ENCODE peak calls at places on chromosome X, in nine cellular contexts. One of them, this sample, is unnamed.

GRCh38 chrX:34893741-34894140 is 48.9 kb upstream of the FAM47B start:
- DNase-seq in left ventricle myocardium inferior: no peak
- DNase-seq in left lung: no peak
- DNase-seq in MM.1S: peak; percentile 7
- DNase-seq in mucosa of descending colon: no peak
- DNase-seq in neural progenitor cell: no peak
- DNase-seq in OCI-LY7: peak; percentile 0
- DNase-seq in tibial nerve: no peak
- DNase-seq in right lobe of liver: no peak
- DNase-seq in this sample: no peak

GRCh38 chrX:107684956-107685385 is 56.7 kb downstream of the PRPS1 start:
- DNase-seq in MM.1S: peak; percentile 30
- DNase-seq in neural progenitor cell: no peak
- DNase-seq in left ventricle myocardium inferior: peak; percentile 78
- DNase-seq in mucosa of descending colon: peak; percentile 81
- DNase-seq in left lung: peak; percentile 81
- DNase-seq in tibial nerve: peak; percentile 84
- DNase-seq in right lobe of liver: peak; percentile 63
- DNase-seq in OCI-LY7: no peak
- DNase-seq in this sample: peak; percentile 53

GRCh38 chrX:115894087-115894486 is 276.5 kb upstream of the AGTR2 start:
- DNase-seq in OCI-LY7: no peak
- DNase-seq in MM.1S: peak; percentile 39
- DNase-seq in right lobe of liver: no peak
- DNase-seq in neural progenitor cell: peak; percentile 13
- DNase-seq in tibial nerve: no peak
- DNase-seq in left lung: no peak
- DNase-seq in left ventricle myocardium inferior: no peak
- DNase-seq in mucosa of descending colon: peak; percentile 8
- DNase-seq in this sample: peak; percentile 22

GRCh38 chrX:154313147-154313546 is 17.6 kb downstream of the TKTL1 start:
- DNase-seq in right lobe of liver: no peak
- DNase-seq in left ventricle myocardium inferior: no peak
- DNase-seq in OCI-LY7: no peak
- DNase-seq in tibial nerve: no peak
- DNase-seq in neural progenitor cell: no peak
- DNase-seq in MM.1S: no peak
- DNase-seq in mucosa of descending colon: no peak
- DNase-seq in left lung: no peak
- DNase-seq in this sample: no peak

GRCh38 chrX:106300656-106301055 is 132.6 kb downstream of the PWWP3B start:
- DNase-seq in mucosa of descending colon: no peak
- DNase-seq in tibial nerve: no peak
- DNase-seq in neural progenitor cell: no peak
- DNase-seq in right lobe of liver: no peak
- DNase-seq in left ventricle myocardium inferior: no peak
- DNase-seq in left lung: no peak
- DNase-seq in OCI-LY7: no peak
- DNase-seq in MM.1S: no peak
- DNase-seq in this sample: no peak

GRCh38 chrX:110509778-110510510 is 151.3 kb downstream of the RTL9 start:
- DNase-seq in mucosa of descending colon: no peak
- DNase-seq in left lung: no peak
- DNase-seq in left ventricle myocardium inferior: no peak
- DNase-seq in neural progenitor cell: peak; percentile 41
- DNase-seq in tibial nerve: no peak
- DNase-seq in right lobe of liver: no peak
- DNase-seq in OCI-LY7: no peak
- DNase-seq in MM.1S: no peak
- DNase-seq in this sample: peak; percentile 1

GRCh38 chrX:9682456-9682855 is 83.2 kb downstream of the GPR143 start:
- DNase-seq in OCI-LY7: no peak
- DNase-seq in MM.1S: no peak
- DNase-seq in neural progenitor cell: peak; percentile 13
- DNase-seq in mucosa of descending colon: peak; percentile 51
- DNase-seq in left ventricle myocardium inferior: no peak
- DNase-seq in right lobe of liver: no peak
- DNase-seq in tibial nerve: peak; percentile 5
- DNase-seq in left lung: no peak
- DNase-seq in this sample: peak; percentile 56

GRCh38 chrX:41827886-41828285 is 95.5 kb downstream of the CASK start:
- DNase-seq in OCI-LY7: no peak
- DNase-seq in MM.1S: no peak
- DNase-seq in left lung: no peak
- DNase-seq in right lobe of liver: no peak
- DNase-seq in left ventricle myocardium inferior: no peak
- DNase-seq in neural progenitor cell: peak; percentile 2
- DNase-seq in tibial nerve: no peak
- DNase-seq in mucosa of descending colon: no peak
- DNase-seq in this sample: peak; percentile 81

GRCh38 chrX:16433021-16433420 is 216.9 kb upstream of the S100G start:
- DNase-seq in left ventricle myocardium inferior: no peak
- DNase-seq in mucosa of descending colon: no peak
- DNase-seq in left lung: no peak
- DNase-seq in OCI-LY7: no peak
- DNase-seq in MM.1S: no peak
- DNase-seq in tibial nerve: no peak
- DNase-seq in right lobe of liver: no peak
- DNase-seq in neural progenitor cell: no peak
- DNase-seq in this sample: no peak

GRCh38 chrX:98350940-98351339 is 1467.2 kb downstream of the RPA4 start:
- DNase-seq in neural progenitor cell: peak; percentile 88
- DNase-seq in left ventricle myocardium inferior: no peak
- DNase-seq in left lung: no peak
- DNase-seq in OCI-LY7: no peak
- DNase-seq in mucosa of descending colon: no peak
- DNase-seq in MM.1S: no peak
- DNase-seq in tibial nerve: no peak
- DNase-seq in right lobe of liver: no peak
- DNase-seq in this sample: no peak

GRCh38 chrX:39144965-39145364 is 343.7 kb downstream of the MID1IP1 start:
- DNase-seq in tibial nerve: peak; percentile 6
- DNase-seq in MM.1S: no peak
- DNase-seq in OCI-LY7: peak; percentile 69
- DNase-seq in left lung: no peak
- DNase-seq in mucosa of descending colon: no peak
- DNase-seq in right lobe of liver: no peak
- DNase-seq in neural progenitor cell: no peak
- DNase-seq in left ventricle myocardium inferior: no peak
- DNase-seq in this sample: no peak

DNA sequence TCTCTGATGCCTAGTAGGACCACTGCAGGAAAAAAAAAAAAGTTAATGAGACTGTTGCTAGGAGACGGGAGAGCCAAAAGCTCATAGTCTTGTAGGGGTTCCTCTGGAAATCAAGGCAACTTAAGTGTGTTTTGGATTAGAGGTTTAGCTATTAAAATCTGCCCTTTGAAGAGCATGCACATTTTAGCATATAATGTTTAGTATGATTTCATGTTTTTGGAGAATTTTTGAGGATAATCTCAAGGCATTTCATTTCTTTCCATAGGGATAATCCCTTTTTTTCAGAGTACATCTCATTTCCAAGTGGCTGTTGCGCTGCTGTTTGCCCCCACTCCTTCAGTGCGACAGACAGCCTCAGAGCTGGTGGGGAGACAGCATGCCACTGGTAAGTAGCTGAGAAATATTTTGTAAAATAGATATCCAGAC is at the start of gene LINC00632:
- DNase-seq in left lung: no peak
- DNase-seq in neural progenitor cell: peak; percentile 51
- DNase-seq in left ventricle myocardium inferior: no peak
- DNase-seq in tibial nerve: no peak
- DNase-seq in MM.1S: no peak
- DNase-seq in right lobe of liver: no peak
- DNase-seq in mucosa of descending colon: no peak
- DNase-seq in OCI-LY7: no peak
- DNase-seq in this sample: no peak
- H3K4me3 ChIP-seq in left lung: no peak within 1 kb of the TSS
- H3K4me3 ChIP-seq in neural progenitor cell: peak within 1 kb of the TSS; percentile 42
- H3K4me3 ChIP-seq in left ventricle myocardium inferior: peak within 1 kb of the TSS; percentile 44
- H3K4me3 ChIP-seq in tibial nerve: no peak within 1 kb of the TSS
- H3K4me3 ChIP-seq in MM.1S: no peak within 1 kb of the TSS
- H3K4me3 ChIP-seq in right lobe of liver: no peak within 1 kb of the TSS
- H3K4me3 ChIP-seq in mucosa of descending colon: no peak within 1 kb of the TSS
- H3K4me3 ChIP-seq in OCI-LY7: no peak within 1 kb of the TSS
- H3K4me3 ChIP-seq in this sample: no peak within 1 kb of the TSS

GRCh38 chrX:14501312-14501711 is 28.0 kb upstream of the GLRA2 start:
- DNase-seq in right lobe of liver: no peak
- DNase-seq in OCI-LY7: no peak
- DNase-seq in mucosa of descending colon: peak; percentile 3
- DNase-seq in MM.1S: no peak
- DNase-seq in left lung: no peak
- DNase-seq in left ventricle myocardium inferior: no peak
- DNase-seq in tibial nerve: no peak
- DNase-seq in neural progenitor cell: no peak
- DNase-seq in this sample: no peak
- TF ChIP-seq CTCF in right lobe of liver: no peak
- TF ChIP-seq CTCF in OCI-LY7: no peak
- TF ChIP-seq CTCF in mucosa of descending colon: no peak
- TF ChIP-seq CTCF in MM.1S: no peak
- TF ChIP-seq CTCF in left lung: no peak
- TF ChIP-seq CTCF in left ventricle myocardium inferior: no peak
- TF ChIP-seq CTCF in tibial nerve: no peak
- TF ChIP-seq CTCF in neural progenitor cell: no peak
- TF ChIP-seq CTCF in this sample: no peak

DNA sequence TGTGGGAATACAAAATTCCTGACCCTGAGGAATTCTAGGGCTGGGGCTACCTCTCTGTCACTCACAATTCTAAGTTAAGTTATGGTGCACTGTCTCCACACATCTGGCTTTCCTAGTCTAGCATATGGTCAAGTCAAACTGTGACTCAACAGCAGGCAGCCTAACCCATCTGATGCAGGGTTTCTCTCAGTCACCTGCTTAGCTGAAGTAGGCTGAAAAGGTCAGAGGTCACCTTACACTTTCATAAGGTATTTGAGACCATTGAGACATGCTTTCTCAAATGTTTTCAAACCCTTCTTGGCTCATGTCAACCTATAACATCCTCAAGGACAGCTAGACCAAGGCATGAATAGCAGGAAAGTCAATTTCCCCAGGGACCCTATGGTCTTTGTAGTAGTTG is 196.5 kb upstream of the STK26 start:
- DNase-seq in tibial nerve: no peak
- DNase-seq in left lung: no peak
- DNase-seq in right lobe of liver: no peak
- DNase-seq in left ventricle myocardium inferior: no peak
- DNase-seq in MM.1S: peak; percentile 56
- DNase-seq in mucosa of descending colon: no peak
- DNase-seq in OCI-LY7: no peak
- DNase-seq in neural progenitor cell: no peak
- DNase-seq in this sample: no peak
- H3K4me3 ChIP-seq in tibial nerve: no peak overlapping the region
- H3K4me3 ChIP-seq in left lung: no peak overlapping the region
- H3K4me3 ChIP-seq in right lobe of liver: no peak overlapping the region
- H3K4me3 ChIP-seq in left ventricle myocardium inferior: no peak overlapping the region
- H3K4me3 ChIP-seq in MM.1S: no peak overlapping the region
- H3K4me3 ChIP-seq in mucosa of descending colon: no peak overlapping the region
- H3K4me3 ChIP-seq in OCI-LY7: no peak overlapping the region
- H3K4me3 ChIP-seq in neural progenitor cell: peak overlapping the region; percentile 68
- H3K4me3 ChIP-seq in this sample: no peak overlapping the region

DNA sequence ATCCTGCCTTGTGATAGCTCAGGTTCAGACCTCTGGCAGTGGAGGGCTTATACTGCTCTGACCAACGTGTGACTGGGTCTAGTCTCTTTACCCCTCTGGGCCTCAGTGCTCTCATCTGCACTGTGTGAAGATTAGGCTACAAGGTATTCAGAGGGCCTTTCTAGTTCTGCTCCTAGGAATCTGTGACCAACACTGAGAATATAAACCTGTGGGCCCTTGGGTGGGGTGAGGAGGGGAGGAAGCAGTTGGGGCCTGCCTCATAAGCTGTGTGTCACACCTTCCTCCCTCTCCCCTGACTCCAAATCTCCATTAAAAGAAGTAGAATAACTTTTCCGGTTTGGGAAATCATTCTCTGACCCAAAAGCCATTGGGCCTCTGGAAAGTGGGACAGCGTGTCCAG is 66.3 kb upstream of the MSN start:
- DNase-seq in neural progenitor cell: no peak
- DNase-seq in OCI-LY7: no peak
- DNase-seq in mucosa of descending colon: no peak
- DNase-seq in left ventricle myocardium inferior: no peak
- DNase-seq in MM.1S: no peak
- DNase-seq in left lung: no peak
- DNase-seq in tibial nerve: no peak
- DNase-seq in right lobe of liver: no peak
- DNase-seq in this sample: no peak
- TF ChIP-seq CTCF in neural progenitor cell: no peak
- TF ChIP-seq CTCF in OCI-LY7: no peak
- TF ChIP-seq CTCF in mucosa of descending colon: no peak
- TF ChIP-seq CTCF in left ventricle myocardium inferior: no peak
- TF ChIP-seq CTCF in MM.1S: no peak
- TF ChIP-seq CTCF in left lung: no peak
- TF ChIP-seq CTCF in tibial nerve: no peak
- TF ChIP-seq CTCF in right lobe of liver: no peak
- TF ChIP-seq CTCF in this sample: no peak

This sample was measured in fibroblast of villous mesenchyme.